ENCODE peak calls at places on chromosomes 5 and 9, in five cellular contexts. M is BE2C, Y is kidney, D is osteoblast, P is heart right ventricle. K is an unnamed sample.

GRCh38 chr9:33379666-33380389 is 22.5 kb downstream of the AQP7 start:
- DNase-seq in M (no peak), Y (no peak), D (no peak), P (no peak), K (no peak)

GRCh38 chr5:158938181-158938580 is 161.5 kb downstream of the EBF1 start:
- DNase-seq in M (no peak), Y (no peak), D (no peak), P (peak; percentile 24), K (no peak)

GRCh38 chr5:79612667-79613190 is 488 bp downstream of the TENT2 start:
- DNase-seq in M (no peak), Y (no peak), D (peak; percentile 71), P (no peak), K (no peak)

GRCh38 chr9:129988607-129989361 is 54.2 kb downstream of the FNBP1 start:
- DNase-seq in M (no peak), Y (no peak), D (no peak), P (no peak), K (no peak)

GRCh38 chr9:31243386-31243785 is 1141.1 kb upstream of the ACO1 start:
- DNase-seq in M (no peak), Y (no peak), D (no peak), P (no peak), K (no peak)

GRCh38 chr9:16074962-16075361 is 522.1 kb downstream of the CCDC171 start:
- DNase-seq in M (no peak), Y (no peak), D (no peak), P (no peak), K (no peak)

GRCh38 chr9:5425006-5425628 is 12.6 kb downstream of the PLGRKT start:
- DNase-seq in M (no peak), Y (no peak), D (peak; percentile 84), P (no peak), K (peak; percentile 37)

GRCh38 chr5:105754056-105754455 is 1916.7 kb downstream of the EFNA5 start:
- DNase-seq in M (no peak), Y (no peak), D (no peak), P (no peak), K (no peak)

GRCh38 chr9:109781541-109782197 is 1.7 kb downstream of the PALM2AKAP2 start:
- DNase-seq in M (no peak), Y (no peak), D (peak; percentile 76), P (no peak), K (no peak)

GRCh38 chr9:124098141-124098905 is 86.8 kb downstream of the LHX2 start:
- DNase-seq in M (no peak), Y (no peak), D (no peak), P (no peak), K (no peak)

GRCh38 chr5:145117285-145117684 is 717.9 kb downstream of the PRELID2 start:
- DNase-seq in M (no peak), Y (no peak), D (no peak), P (no peak), K (no peak)

GRCh38 chr9:20319241-20319640 is 303.1 kb downstream of the MLLT3 start:
- DNase-seq in M (no peak), Y (no peak), D (no peak), P (no peak), K (no peak)

GRCh38 chr5:151903243-151903653 is 21.4 kb downstream of the GLRA1 start:
- DNase-seq in M (no peak), Y (no peak), D (no peak), P (no peak), K (no peak)

GRCh38 chr5:154276932-154277331 is 86.4 kb downstream of the GALNT10 start:
- DNase-seq in M (no peak), Y (no peak), D (peak; percentile 89), P (peak; percentile 36), K (no peak)

GRCh38 chr5:149141957-149142851 is 911 bp downstream of the ABLIM3 start:
- DNase-seq in M (no peak), Y (no peak), D (peak; percentile 75), P (peak; percentile 43), K (peak; percentile 48)

GRCh38 chr9:126962336-126962735 is 47.8 kb downstream of the RALGPS1 start:
- DNase-seq in M (no peak), Y (peak; percentile 75), D (no peak), P (no peak), K (no peak)

GRCh38 chr9:87549774-87550173 is 52.1 kb downstream of the DAPK1 start:
- DNase-seq in M (no peak), Y (no peak), D (no peak), P (no peak), K (no peak)

GRCh38 chr9:83582026-83582425 is 40.9 kb upstream of the IDNK start:
- DNase-seq in M (no peak), Y (no peak), D (no peak), P (no peak), K (no peak)

GRCh38 chr9:80794197-80794596 is 895.1 kb downstream of the TLE1 start:
- DNase-seq in M (no peak), Y (no peak), D (no peak), P (no peak), K (no peak)

GRCh38 chr9:80797841-80798688 is 891.3 kb downstream of the TLE1 start:
- DNase-seq in M (peak; percentile 66), Y (no peak), D (no peak), P (peak; percentile 14), K (peak; percentile 63)

GRCh38 chr9:80793706-80794105 is 895.6 kb downstream of the TLE1 start:
- DNase-seq in M (no peak), Y (no peak), D (no peak), P (no peak), K (no peak)

GRCh38 chr9:80796662-80797426 is 892.5 kb downstream of the TLE1 start:
- DNase-seq in M (peak; percentile 13), Y (no peak), D (no peak), P (no peak), K (no peak)

DNA sequence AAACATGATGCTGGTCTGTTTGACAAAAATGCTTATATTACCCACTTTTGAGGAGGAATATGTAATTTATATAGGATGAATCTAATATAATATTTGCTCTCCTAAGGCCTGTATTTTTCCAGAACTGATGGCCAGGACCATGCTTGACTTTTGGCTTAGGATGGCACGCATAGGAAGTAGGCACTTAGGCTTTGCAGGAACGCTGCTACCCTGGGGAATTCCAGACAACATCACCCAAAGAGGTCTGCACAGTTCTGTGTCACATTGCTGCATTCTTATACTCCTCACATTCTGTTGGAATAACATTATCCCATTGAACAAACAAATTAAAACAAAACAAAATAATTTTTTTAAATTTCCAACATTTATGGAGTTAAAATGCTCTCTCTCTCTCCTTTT is 891.9 kb downstream of the TLE1 start:
- DNase-seq in M (peak; percentile 57), Y (no peak), D (no peak), P (no peak), K (no peak)
- H3K4me3 ChIP-seq in M (no peak overlapping the region), Y (no peak overlapping the region), D (no peak overlapping the region), P (no peak overlapping the region), K (no peak overlapping the region)

GRCh38 chr5:175697846-175698245 is 40.0 kb downstream of the HRH2 start:
- DNase-seq in M (no peak), Y (peak; percentile 43), D (no peak), P (no peak), K (no peak)

GRCh38 chr5:175698401-175699115 is 40.7 kb downstream of the HRH2 start:
- DNase-seq in M (no peak), Y (peak; percentile 20), D (no peak), P (no peak), K (no peak)

GRCh38 chr5:175695161-175696126 is 37.6 kb downstream of the HRH2 start:
- DNase-seq in M (no peak), Y (peak; percentile 37), D (no peak), P (no peak), K (peak; percentile 47)

GRCh38 chr5:175696139-175696854 is 38.4 kb downstream of the HRH2 start:
- DNase-seq in M (peak; percentile 44), Y (peak; percentile 85), D (no peak), P (peak; percentile 80), K (peak; percentile 55)

DNA sequence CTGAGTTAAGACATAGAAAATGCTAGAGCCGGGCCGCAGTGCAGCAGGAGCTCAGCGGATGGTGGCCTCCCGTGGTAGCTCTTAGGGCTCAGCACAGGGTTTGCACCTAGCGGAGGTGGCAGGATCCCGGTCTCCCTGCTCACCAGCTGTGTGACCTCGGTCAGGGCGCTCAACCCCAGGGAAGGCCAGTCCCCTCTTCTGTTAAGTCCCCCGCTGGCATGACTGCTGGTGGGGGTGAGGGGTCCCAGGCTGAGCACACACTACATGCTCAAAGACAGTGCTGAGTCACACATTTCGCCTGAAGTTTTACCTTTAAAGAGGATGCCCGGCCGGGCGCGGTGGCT is 39.0 kb downstream of the HRH2 start:
- DNase-seq in M (no peak), Y (no peak), D (no peak), P (no peak), K (no peak)
- H3K4me3 ChIP-seq in M (no peak overlapping the region), Y (no peak overlapping the region), D (no peak overlapping the region), P (no peak overlapping the region), K (no peak overlapping the region)

DNA sequence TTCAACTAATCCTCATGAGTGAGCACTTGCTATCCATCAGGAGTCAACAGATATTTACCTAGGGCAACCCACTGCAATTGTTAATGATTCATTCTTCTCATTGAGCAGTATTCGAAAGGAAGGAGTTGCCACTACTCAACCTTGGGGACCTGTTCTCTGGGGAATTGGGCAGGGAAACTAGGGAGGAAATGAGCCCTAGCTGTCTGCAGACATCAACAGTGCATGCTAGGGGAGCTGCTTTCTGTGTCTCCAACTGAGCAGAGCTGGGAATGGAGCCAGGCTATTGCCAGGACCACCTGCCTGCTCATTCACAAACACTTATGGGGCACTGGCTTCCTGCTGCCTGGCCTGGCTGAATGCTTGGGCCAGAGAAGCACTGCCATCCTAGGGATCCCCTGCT is 183.4 kb downstream of the TMEM38B start:
- DNase-seq in M (peak; percentile 25), Y (no peak), D (no peak), P (no peak), K (no peak)
- H3K4me3 ChIP-seq in M (no peak overlapping the region), Y (no peak overlapping the region), D (no peak overlapping the region), P (no peak overlapping the region), K (no peak overlapping the region)

GRCh38 chr5:2751592-2752021 is at the start of gene IRX2:
- DNase-seq in M (no peak), Y (peak; percentile 97), D (peak; percentile 100), P (peak; percentile 84), K (no peak)

GRCh38 chr5:2753452-2754409 is 2.3 kb upstream of the IRX2 start:
- DNase-seq in M (no peak), Y (no peak), D (no peak), P (no peak), K (no peak)

GRCh38 chr5:2752059-2752874 is 790 bp upstream of the IRX2 start:
- DNase-seq in M (no peak), Y (peak; percentile 91), D (peak; percentile 97), P (peak; percentile 59), K (no peak)

GRCh38 chr5:2754621-2755370 is 3.3 kb upstream of the IRX2 start:
- DNase-seq in M (no peak), Y (no peak), D (no peak), P (no peak), K (peak; percentile 38)

GRCh38 chr5:2752875-2753435 is 1.5 kb upstream of the IRX2 start:
- DNase-seq in M (no peak), Y (no peak), D (peak; percentile 86), P (no peak), K (no peak)
- H3K4me3 ChIP-seq in M (no peak overlapping the region), Y (peak overlapping the region; percentile 32), D (peak overlapping the region; percentile 77), P (peak overlapping the region; percentile 49), K (no peak overlapping the region)

DNA sequence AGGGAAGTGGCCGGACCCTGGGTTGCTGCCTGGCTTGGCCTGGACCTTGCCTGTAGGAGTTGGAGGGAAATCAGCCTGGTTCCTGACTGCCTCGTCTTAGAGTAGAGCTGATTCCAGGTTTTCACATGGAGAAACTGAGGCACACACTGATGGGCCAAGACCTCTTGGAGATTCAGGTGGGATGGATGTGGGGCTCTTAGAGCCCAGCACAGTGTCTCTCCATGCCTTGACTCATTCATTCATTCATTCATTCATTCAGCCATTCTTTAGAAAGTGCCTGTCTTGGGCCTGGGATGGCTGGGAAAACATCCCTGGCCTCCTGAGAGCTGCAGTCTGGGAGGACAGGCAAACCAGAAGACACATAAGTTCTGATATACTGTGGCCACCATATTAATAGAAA is 2.2 kb downstream of the LRRC8A start:
- DNase-seq in M (no peak), Y (no peak), D (peak; percentile 13), P (no peak), K (no peak)
- H3K4me3 ChIP-seq in M (no peak overlapping the region), Y (no peak overlapping the region), D (no peak overlapping the region), P (peak overlapping the region; percentile 96), K (no peak overlapping the region)